ENCODE peak calls at places on chromosomes 3 and 15, in five cellular contexts. E, P, G, A and H are unnamed samples.

GRCh38 chr3:178714971-178715832 is 179.0 kb downstream of the KCNMB2 start:
- DNase-seq in E (no peak), P (no peak), G (peak), A (no peak), H (no peak)

GRCh38 chr3:41569632-41570338 is 370.5 kb downstream of the CTNNB1 start:
- DNase-seq in E (no peak), P (no peak), G (no peak), A (no peak), H (no peak)

GRCh38 chr3:87167634-87168456 is 59.3 kb upstream of the CHMP2B start:
- DNase-seq in E (no peak), P (peak), G (peak), A (no peak), H (peak)

GRCh38 chr15:48596415-48596814 is 49.1 kb downstream of the FBN1 start:
- DNase-seq in E (no peak), P (no peak), G (peak), A (no peak), H (no peak)

GRCh38 chr3:133595341-133595740 is 21.9 kb downstream of the CDV3 start:
- DNase-seq in E (no peak), P (no peak), G (no peak), A (no peak), H (no peak)

GRCh38 chr3:53544357-53544756 is 49.9 kb downstream of the CACNA1D start:
- DNase-seq in E (no peak), P (no peak), G (no peak), A (no peak), H (no peak)

GRCh38 chr3:46672349-46672695 is 21.2 kb downstream of the ALS2CL start:
- DNase-seq in E (no peak), P (no peak), G (no peak), A (no peak), H (no peak)

GRCh38 chr3:20015525-20015924 is 3.5 kb upstream of the PP2D1 start:
- DNase-seq in E (no peak), P (no peak), G (no peak), A (no peak), H (no peak)

GRCh38 chr3:55959681-55960080 is 472.6 kb upstream of the WNT5A start:
- DNase-seq in E (no peak), P (no peak), G (no peak), A (no peak), H (no peak)

GRCh38 chr15:63833246-63833696 is 477 bp downstream of the HERC1 start:
- DNase-seq in E (no peak), P (peak), G (peak), A (peak), H (peak)

GRCh38 chr3:14519406-14519805 is 20.7 kb downstream of the GRIP2 start:
- DNase-seq in E (no peak), P (no peak), G (no peak), A (no peak), H (no peak)

GRCh38 chr3:50807266-50807665 is 132.5 kb downstream of the DOCK3 start:
- DNase-seq in E (no peak), P (no peak), G (no peak), A (no peak), H (no peak)

GRCh38 chr15:71970435-71970834 is 147.5 kb downstream of the MYO9A start:
- DNase-seq in E (no peak), P (no peak), G (no peak), A (no peak), H (no peak)

GRCh38 chr15:48334260-48334659 is 3.0 kb downstream of the DUT start:
- DNase-seq in E (no peak), P (no peak), G (no peak), A (no peak), H (no peak)

GRCh38 chr15:38748710-38749109 is 184.1 kb upstream of the RASGRP1 start:
- DNase-seq in E (no peak), P (no peak), G (no peak), A (no peak), H (no peak)

GRCh38 chr3:172362583-172362982 is 85.7 kb downstream of the GHSR start:
- DNase-seq in E (no peak), P (no peak), G (no peak), A (no peak), H (no peak)

GRCh38 chr3:178802993-178803693 is 266.9 kb downstream of the KCNMB2 start:
- DNase-seq in E (no peak), P (no peak), G (peak), A (no peak), H (peak)

GRCh38 chr15:96264351-96264798 is 66.1 kb upstream of the NR2F2 start:
- DNase-seq in E (no peak), P (no peak), G (no peak), A (no peak), H (no peak)

GRCh38 chr15:84654689-84655453 is 788 bp upstream of the WDR73 start:
- DNase-seq in E (peak), P (peak), G (peak), A (peak), H (peak)

GRCh38 chr3:69309810-69310209 is 76.1 kb downstream of the FRMD4B start:
- DNase-seq in E (no peak), P (peak), G (peak), A (no peak), H (peak)

GRCh38 chr15:69154684-69155083 is 5.8 kb upstream of the GLCE start:
- DNase-seq in E (no peak), P (no peak), G (peak), A (no peak), H (peak)

GRCh38 chr15:39574416-39574815 is 6.5 kb upstream of the THBS1 start:
- DNase-seq in E (no peak), P (no peak), G (no peak), A (no peak), H (no peak)

GRCh38 chr3:50445919-50446318 is 57.5 kb downstream of the CACNA2D2 start:
- DNase-seq in E (no peak), P (no peak), G (no peak), A (no peak), H (no peak)

GRCh38 chr3:57949779-57950618 is 58.2 kb upstream of the FLNB start:
- DNase-seq in E (peak), P (no peak), G (peak), A (peak), H (peak)

GRCh38 chr3:106349191-106349881 is 480.5 kb upstream of the CBLB start:
- DNase-seq in E (no peak), P (no peak), G (no peak), A (no peak), H (no peak)

GRCh38 chr15:45468294-45468693 is 54.3 kb downstream of the SLC30A4 start:
- DNase-seq in E (no peak), P (no peak), G (no peak), A (no peak), H (no peak)

GRCh38 chr3:14319654-14320182 is 82.7 kb upstream of the SLC6A6 start:
- DNase-seq in E (no peak), P (peak), G (peak), A (peak), H (peak)

GRCh38 chr15:99361541-99362185 is 110.4 kb downstream of the LRRC28 start:
- DNase-seq in E (no peak), P (no peak), G (peak), A (no peak), H (peak)

GRCh38 chr15:31268911-31269784 is 57.5 kb upstream of the KLF13 start:
- DNase-seq in E (no peak), P (no peak), G (no peak), A (no peak), H (no peak)

GRCh38 chr3:105470851-105471250 is 104.1 kb downstream of the ALCAM start:
- DNase-seq in E (no peak), P (no peak), G (peak), A (no peak), H (no peak)